ENCODE peak calls at places on chromosomes 5 and 9, in four cellular contexts. M, P, H and I are unnamed samples.

GRCh38 chr9:79054500-79054899 is 517.3 kb upstream of the TLE4 start:
- DNase-seq in M (no peak), P (no peak), H (no peak), I (no peak)

GRCh38 chr9:130663258-130664171 is 879 bp upstream of the PRDM12 start:
- DNase-seq in M (no peak), P (peak; percentile 65), H (no peak), I (no peak)

GRCh38 chr9:105822814-105823213 is 128.5 kb downstream of the TMEM38B start:
- DNase-seq in M (no peak), P (no peak), H (no peak), I (no peak)

GRCh38 chr5:130141689-130142320 is 237.5 kb downstream of the CHSY3 start:
- DNase-seq in M (no peak), P (peak; percentile 67), H (peak; percentile 56), I (peak; percentile 12)

GRCh38 chr9:19464764-19465570 is 56.2 kb downstream of the ACER2 start:
- DNase-seq in M (peak; percentile 81), P (peak; percentile 84), H (peak; percentile 81), I (peak; percentile 61)

GRCh38 chr9:137949260-137949659 is 71.7 kb downstream of the CACNA1B start:
- DNase-seq in M (no peak), P (no peak), H (no peak), I (no peak)

GRCh38 chr5:78816143-78816765 is 167.7 kb upstream of the LHFPL2 start:
- DNase-seq in M (no peak), P (no peak), H (no peak), I (no peak)

GRCh38 chr5:131749138-131749537 is 47.7 kb downstream of the FNIP1 start:
- DNase-seq in M (no peak), P (no peak), H (peak; percentile 80), I (no peak)

GRCh38 chr5:160970605-160971191 is 118.7 kb upstream of the ATP10B start:
- DNase-seq in M (no peak), P (peak; percentile 49), H (peak; percentile 49), I (no peak)

GRCh38 chr9:128002959-128003358 is 22.2 kb upstream of the EEIG1 start:
- DNase-seq in M (no peak), P (no peak), H (no peak), I (no peak)

GRCh38 chr9:2418619-2419018 is 203.0 kb upstream of the VLDLR start:
- DNase-seq in M (no peak), P (no peak), H (peak; percentile 67), I (no peak)

GRCh38 chr9:124733964-124734740 is 37.0 kb downstream of the NR6A1 start:
- DNase-seq in M (no peak), P (no peak), H (no peak), I (no peak)

GRCh38 chr5:115246361-115246991 is 16.2 kb downstream of the PGGT1B start:
- DNase-seq in M (no peak), P (peak; percentile 54), H (peak; percentile 53), I (no peak)

GRCh38 chr5:123670981-123671557 is 159.1 kb downstream of the CSNK1G3 start:
- DNase-seq in M (peak; percentile 21), P (peak; percentile 61), H (peak; percentile 57), I (peak; percentile 6)

GRCh38 chr5:170629566-170630175 is 125.9 kb downstream of the KCNIP1 start:
- DNase-seq in M (no peak), P (no peak), H (no peak), I (no peak)

GRCh38 chr5:94748212-94748611 is 129.7 kb downstream of the SLF1 start:
- DNase-seq in M (no peak), P (no peak), H (no peak), I (no peak)

GRCh38 chr5:18314192-18314778 is 680.0 kb downstream of the TAF11L14 start:
- DNase-seq in M (no peak), P (peak; percentile 26), H (peak; percentile 36), I (no peak)

GRCh38 chr5:115657883-115658233 is 32.0 kb upstream of the TMED7 start:
- DNase-seq in M (no peak), P (no peak), H (peak; percentile 91), I (no peak)

GRCh38 chr5:149747833-149748366 is 17.8 kb downstream of the PPARGC1B start:
- DNase-seq in M (no peak), P (no peak), H (no peak), I (no peak)

GRCh38 chr5:31880460-31880859 is 241.5 kb downstream of the PDZD2 start:
- DNase-seq in M (no peak), P (no peak), H (no peak), I (no peak)

GRCh38 chr5:136717917-136718316 is 352.6 kb upstream of the TRPC7 start:
- DNase-seq in M (no peak), P (no peak), H (no peak), I (no peak)

GRCh38 chr5:170874017-170874416 is 12.2 kb downstream of the RANBP17 start:
- DNase-seq in M (no peak), P (no peak), H (no peak), I (no peak)